ENCODE peak calls at places on chromosome 1, in nine cellular contexts. One of them, this sample, is unnamed.

GRCh38 chr1:145906954-145907755 is 2.7 kb downstream of the ITGA10 start:
- DNase-seq in H9: no peak
- DNase-seq in left lung: no peak
- DNase-seq in OCI-LY7: no peak
- DNase-seq in mammary epithelial cell: no peak
- DNase-seq in endothelial cell: no peak
- DNase-seq in CD8-positive, alpha-beta T cell: no peak
- DNase-seq in GM12865: no peak
- DNase-seq in A549: no peak
- DNase-seq in this sample: no peak

GRCh38 chr1:103156966-103157365 is 48.6 kb upstream of the COL11A1 start:
- DNase-seq in H9: no peak
- DNase-seq in left lung: no peak
- DNase-seq in OCI-LY7: no peak
- DNase-seq in mammary epithelial cell: peak
- DNase-seq in endothelial cell: no peak
- DNase-seq in CD8-positive, alpha-beta T cell: no peak
- DNase-seq in GM12865: no peak
- DNase-seq in A549: no peak
- DNase-seq in this sample: no peak

GRCh38 chr1:198201956-198202784 is 45.4 kb downstream of the NEK7 start:
- DNase-seq in H9: no peak
- DNase-seq in left lung: no peak
- DNase-seq in OCI-LY7: no peak
- DNase-seq in mammary epithelial cell: no peak
- DNase-seq in endothelial cell: no peak
- DNase-seq in CD8-positive, alpha-beta T cell: no peak
- DNase-seq in GM12865: peak
- DNase-seq in A549: no peak
- DNase-seq in this sample: no peak

GRCh38 chr1:82646336-82646735 is 845.6 kb downstream of the ADGRL2 start:
- DNase-seq in H9: no peak
- DNase-seq in left lung: no peak
- DNase-seq in OCI-LY7: no peak
- DNase-seq in mammary epithelial cell: no peak
- DNase-seq in endothelial cell: no peak
- DNase-seq in CD8-positive, alpha-beta T cell: no peak
- DNase-seq in GM12865: no peak
- DNase-seq in A549: no peak
- DNase-seq in this sample: no peak

GRCh38 chr1:2459757-2460156 is 16.3 kb upstream of the PLCH2 start:
- DNase-seq in H9: no peak
- DNase-seq in left lung: no peak
- DNase-seq in OCI-LY7: no peak
- DNase-seq in mammary epithelial cell: no peak
- DNase-seq in endothelial cell: no peak
- DNase-seq in CD8-positive, alpha-beta T cell: no peak
- DNase-seq in GM12865: no peak
- DNase-seq in A549: peak
- DNase-seq in this sample: no peak

GRCh38 chr1:186152227-186152944 is 222.7 kb downstream of the TPR start:
- DNase-seq in H9: no peak
- DNase-seq in left lung: no peak
- DNase-seq in OCI-LY7: no peak
- DNase-seq in mammary epithelial cell: peak
- DNase-seq in endothelial cell: no peak
- DNase-seq in CD8-positive, alpha-beta T cell: no peak
- DNase-seq in GM12865: no peak
- DNase-seq in A549: peak
- DNase-seq in this sample: no peak

GRCh38 chr1:25501235-25502058 is 42.0 kb upstream of the LDLRAP1 start:
- DNase-seq in H9: peak
- DNase-seq in left lung: no peak
- DNase-seq in OCI-LY7: no peak
- DNase-seq in mammary epithelial cell: peak
- DNase-seq in endothelial cell: peak
- DNase-seq in CD8-positive, alpha-beta T cell: no peak
- DNase-seq in GM12865: no peak
- DNase-seq in A549: peak
- DNase-seq in this sample: no peak

GRCh38 chr1:169103443-169103842 is 3.0 kb upstream of the ATP1B1 start:
- DNase-seq in H9: no peak
- DNase-seq in left lung: peak
- DNase-seq in OCI-LY7: no peak
- DNase-seq in mammary epithelial cell: no peak
- DNase-seq in endothelial cell: no peak
- DNase-seq in CD8-positive, alpha-beta T cell: no peak
- DNase-seq in GM12865: no peak
- DNase-seq in A549: no peak
- DNase-seq in this sample: no peak

GRCh38 chr1:177898377-177898648 is 71.5 kb downstream of the SEC16B start:
- DNase-seq in H9: no peak
- DNase-seq in left lung: no peak
- DNase-seq in OCI-LY7: no peak
- DNase-seq in mammary epithelial cell: no peak
- DNase-seq in endothelial cell: no peak
- DNase-seq in CD8-positive, alpha-beta T cell: no peak
- DNase-seq in GM12865: no peak
- DNase-seq in A549: no peak
- DNase-seq in this sample: no peak

GRCh38 chr1:50023292-50024159 is at the start of gene AGBL4:
- DNase-seq in H9: peak
- DNase-seq in left lung: peak
- DNase-seq in OCI-LY7: no peak
- DNase-seq in mammary epithelial cell: peak
- DNase-seq in endothelial cell: peak
- DNase-seq in CD8-positive, alpha-beta T cell: no peak
- DNase-seq in GM12865: no peak
- DNase-seq in A549: peak
- DNase-seq in this sample: peak

GRCh38 chr1:54404939-54405880 is 984 bp downstream of the SSBP3 start:
- DNase-seq in H9: no peak
- DNase-seq in left lung: peak
- DNase-seq in OCI-LY7: no peak
- DNase-seq in mammary epithelial cell: peak
- DNase-seq in endothelial cell: peak
- DNase-seq in CD8-positive, alpha-beta T cell: no peak
- DNase-seq in GM12865: peak
- DNase-seq in A549: no peak
- DNase-seq in this sample: no peak

GRCh38 chr1:46280092-46280491 is 23.3 kb downstream of the LRRC41 start:
- DNase-seq in H9: no peak
- DNase-seq in left lung: no peak
- DNase-seq in OCI-LY7: no peak
- DNase-seq in mammary epithelial cell: no peak
- DNase-seq in endothelial cell: no peak
- DNase-seq in CD8-positive, alpha-beta T cell: no peak
- DNase-seq in GM12865: no peak
- DNase-seq in A549: no peak
- DNase-seq in this sample: no peak

GRCh38 chr1:225772848-225773247 is 4.8 kb upstream of the SRP9 start:
- DNase-seq in H9: no peak
- DNase-seq in left lung: no peak
- DNase-seq in OCI-LY7: no peak
- DNase-seq in mammary epithelial cell: peak
- DNase-seq in endothelial cell: no peak
- DNase-seq in CD8-positive, alpha-beta T cell: no peak
- DNase-seq in GM12865: no peak
- DNase-seq in A549: no peak
- DNase-seq in this sample: no peak

GRCh38 chr1:239997515-239998311 is 94.0 kb upstream of the FMN2 start:
- DNase-seq in H9: peak
- DNase-seq in left lung: no peak
- DNase-seq in OCI-LY7: no peak
- DNase-seq in mammary epithelial cell: no peak
- DNase-seq in endothelial cell: peak
- DNase-seq in CD8-positive, alpha-beta T cell: no peak
- DNase-seq in GM12865: no peak
- DNase-seq in A549: peak
- DNase-seq in this sample: peak

DNA sequence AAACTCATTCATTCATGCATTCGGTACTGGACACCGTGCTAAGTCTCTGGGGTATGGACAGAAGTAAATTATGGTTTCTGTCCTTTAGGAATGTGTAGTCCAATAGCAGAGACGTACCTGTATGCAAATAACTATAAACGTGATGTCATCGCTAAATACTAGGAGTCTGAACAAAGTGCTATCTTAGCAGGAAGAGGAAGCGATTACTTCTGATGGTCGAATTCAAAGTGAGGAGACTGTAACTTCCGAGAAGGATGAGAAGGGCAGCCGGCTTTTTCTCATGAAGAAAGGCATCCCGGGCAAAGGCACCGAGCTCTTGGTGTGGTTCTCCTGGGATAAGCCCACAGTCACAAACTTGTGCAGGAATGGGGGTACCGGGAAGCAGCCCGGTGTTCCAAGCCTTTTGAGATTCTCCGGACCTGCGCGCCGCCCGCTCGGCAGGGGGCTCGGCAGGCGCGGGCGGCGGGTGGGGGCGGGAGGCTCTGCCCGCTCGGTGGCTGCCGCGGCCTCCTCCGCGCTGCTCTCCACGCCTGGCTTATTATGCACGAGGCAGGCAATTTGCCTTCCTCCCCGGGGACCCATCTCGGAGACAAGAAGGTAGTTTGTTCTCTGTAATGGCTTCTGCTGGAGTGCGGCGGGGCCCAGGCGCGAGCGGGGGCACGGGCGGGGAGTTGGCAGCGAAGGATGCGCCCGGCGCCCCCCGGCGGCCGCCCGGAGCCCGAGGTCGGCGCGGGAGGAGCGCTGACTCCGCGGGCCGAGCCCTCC is 67.5 kb upstream of the CD1D start:
- DNase-seq in H9: peak
- DNase-seq in left lung: no peak
- DNase-seq in OCI-LY7: peak
- DNase-seq in mammary epithelial cell: no peak
- DNase-seq in endothelial cell: peak
- DNase-seq in CD8-positive, alpha-beta T cell: no peak
- DNase-seq in GM12865: no peak
- DNase-seq in A549: peak
- DNase-seq in this sample: peak
- TF ChIP-seq CTCF in H9: peak
- TF ChIP-seq CTCF in left lung: peak
- TF ChIP-seq CTCF in OCI-LY7: peak
- TF ChIP-seq CTCF in mammary epithelial cell: peak
- TF ChIP-seq CTCF in endothelial cell: peak
- TF ChIP-seq CTCF in CD8-positive, alpha-beta T cell: no peak
- TF ChIP-seq CTCF in GM12865: no peak
- TF ChIP-seq CTCF in A549: peak
- TF ChIP-seq CTCF in this sample: peak

DNA sequence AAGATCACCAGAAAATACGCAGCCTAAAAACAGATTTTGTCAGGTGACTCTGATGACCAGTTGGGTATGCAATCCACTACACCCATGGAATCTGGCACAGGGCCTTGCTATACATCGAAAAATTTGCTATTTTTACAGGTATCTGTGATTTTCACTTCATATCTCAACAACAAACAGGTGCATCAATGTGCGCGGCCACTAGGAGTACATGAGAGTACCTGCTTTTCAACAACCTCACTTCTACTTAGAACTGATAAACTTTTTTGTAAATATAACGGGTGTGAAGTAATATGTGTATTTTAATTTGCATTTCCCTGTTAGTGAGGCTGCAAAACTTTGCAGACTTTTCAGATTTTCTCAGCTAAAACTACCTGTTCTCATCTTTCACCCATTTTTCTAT is 80.8 kb downstream of the SLC45A1 start:
- DNase-seq in H9: no peak
- DNase-seq in left lung: no peak
- DNase-seq in OCI-LY7: peak
- DNase-seq in mammary epithelial cell: no peak
- DNase-seq in endothelial cell: no peak
- DNase-seq in CD8-positive, alpha-beta T cell: no peak
- DNase-seq in GM12865: peak
- DNase-seq in A549: no peak
- DNase-seq in this sample: no peak
- TF ChIP-seq CTCF in H9: peak
- TF ChIP-seq CTCF in left lung: no peak
- TF ChIP-seq CTCF in OCI-LY7: peak
- TF ChIP-seq CTCF in mammary epithelial cell: peak
- TF ChIP-seq CTCF in endothelial cell: peak
- TF ChIP-seq CTCF in CD8-positive, alpha-beta T cell: no peak
- TF ChIP-seq CTCF in GM12865: no peak
- TF ChIP-seq CTCF in A549: no peak
- TF ChIP-seq CTCF in this sample: peak

DNA sequence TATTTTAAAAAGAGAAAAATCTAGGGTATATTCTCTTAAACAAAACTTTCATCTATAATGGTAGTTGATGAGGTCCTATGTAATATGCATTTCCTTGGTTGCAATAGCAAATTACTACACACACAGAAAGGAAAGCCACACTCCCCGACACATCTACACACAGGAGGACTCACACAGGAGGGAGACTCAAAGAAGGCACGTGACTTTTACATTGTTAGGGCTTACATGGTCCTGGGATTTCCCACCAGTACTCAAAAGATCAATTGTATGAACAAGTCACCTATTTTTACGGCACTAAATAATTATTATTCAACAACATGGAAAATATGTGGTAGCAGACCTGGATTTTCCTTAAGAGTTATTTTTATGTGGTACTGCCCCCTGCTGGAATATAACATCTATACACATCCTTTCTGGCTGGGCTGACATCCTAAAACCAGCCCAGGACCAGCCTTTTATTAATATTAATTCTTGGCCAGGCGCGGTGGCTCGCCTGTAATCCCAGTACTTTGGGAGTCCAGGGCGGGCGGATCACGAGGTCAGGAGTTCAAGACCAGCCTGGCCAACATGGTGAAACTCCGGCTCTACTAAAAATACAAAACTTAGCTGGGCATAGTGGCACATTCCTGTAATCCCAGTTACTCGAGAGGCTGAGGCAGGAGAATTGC is 33.9 kb upstream of the LGALS8 start:
- DNase-seq in H9: no peak
- DNase-seq in left lung: no peak
- DNase-seq in OCI-LY7: peak
- DNase-seq in mammary epithelial cell: peak
- DNase-seq in endothelial cell: peak
- DNase-seq in CD8-positive, alpha-beta T cell: no peak
- DNase-seq in GM12865: peak
- DNase-seq in A549: peak
- DNase-seq in this sample: no peak
- TF ChIP-seq CTCF in H9: peak
- TF ChIP-seq CTCF in left lung: peak
- TF ChIP-seq CTCF in OCI-LY7: peak
- TF ChIP-seq CTCF in mammary epithelial cell: peak
- TF ChIP-seq CTCF in endothelial cell: peak
- TF ChIP-seq CTCF in CD8-positive, alpha-beta T cell: peak
- TF ChIP-seq CTCF in GM12865: peak
- TF ChIP-seq CTCF in A549: peak
- TF ChIP-seq CTCF in this sample: peak

DNA sequence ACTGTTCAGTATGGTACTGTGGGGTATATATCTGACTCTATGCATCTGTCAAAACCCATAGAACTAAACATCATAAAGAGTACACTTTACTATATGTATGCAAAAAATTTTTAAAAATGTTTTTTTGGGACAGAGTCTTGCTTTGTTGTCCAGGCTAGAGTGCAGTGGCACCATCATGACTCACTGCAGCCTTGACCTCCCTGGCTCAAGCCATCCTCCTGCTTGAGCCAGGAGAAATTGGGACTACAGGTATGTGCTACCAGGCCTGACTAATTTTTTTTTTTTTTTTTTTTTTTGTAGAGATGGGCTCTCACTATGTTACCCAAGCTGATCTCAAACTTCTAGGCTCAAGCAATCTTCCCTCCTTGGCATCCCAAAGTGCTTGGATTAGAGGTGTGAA is 11.5 kb downstream of the TRIT1 start:
- DNase-seq in H9: no peak
- DNase-seq in left lung: no peak
- DNase-seq in OCI-LY7: no peak
- DNase-seq in mammary epithelial cell: no peak
- DNase-seq in endothelial cell: no peak
- DNase-seq in CD8-positive, alpha-beta T cell: no peak
- DNase-seq in GM12865: no peak
- DNase-seq in A549: no peak
- DNase-seq in this sample: no peak
- TF ChIP-seq CTCF in H9: no peak
- TF ChIP-seq CTCF in left lung: no peak
- TF ChIP-seq CTCF in OCI-LY7: no peak
- TF ChIP-seq CTCF in mammary epithelial cell: no peak
- TF ChIP-seq CTCF in endothelial cell: no peak
- TF ChIP-seq CTCF in CD8-positive, alpha-beta T cell: no peak
- TF ChIP-seq CTCF in GM12865: no peak
- TF ChIP-seq CTCF in A549: no peak
- TF ChIP-seq CTCF in this sample: no peak